ENCODE peak calls at places on chromosomes 6 and 20, in four cellular contexts. V is ovary, R is pancreas, U is heart left ventricle. J is an unnamed sample.
A peak's percentile ranks its signal among the peaks of the same experiment; 100 is the strongest.

GRCh38 chr20:21510995-21511394 is 2.9 kb downstream of the NKX2-2 start:
- DNase-seq in V (no peak), R (no peak), U (no peak), J (no peak)

GRCh38 chr6:37867756-37868446 is 48.4 kb downstream of the ZFAND3 start:
- DNase-seq in V (no peak), R (no peak), U (no peak), J (no peak)

GRCh38 chr6:37056439-37057127 is 51.1 kb downstream of the FGD2 start:
- DNase-seq in V (no peak), R (no peak), U (no peak), J (no peak)

GRCh38 chr6:21885532-21886089 is 292.1 kb downstream of the SOX4 start:
- DNase-seq in V (peak; percentile 43), R (no peak), U (peak; percentile 28), J (peak; percentile 23)

GRCh38 chr6:81241717-81242116 is 510.8 kb downstream of the TENT5A start:
- DNase-seq in V (no peak), R (no peak), U (no peak), J (no peak)

GRCh38 chr20:56808119-56808725 is 179.1 kb downstream of the TFAP2C start:
- DNase-seq in V (no peak), R (no peak), U (no peak), J (no peak)

GRCh38 chr6:139605350-139605749 is 230.9 kb upstream of the CITED2 start:
- DNase-seq in V (peak; percentile 46), R (no peak), U (no peak), J (no peak)

GRCh38 chr20:19628570-19629134 is 129.4 kb upstream of the RIN2 start:
- DNase-seq in V (no peak), R (no peak), U (peak; percentile 43), J (no peak)

GRCh38 chr20:61191096-61191495 is 61.0 kb upstream of the CDH4 start:
- DNase-seq in V (no peak), R (no peak), U (no peak), J (no peak)

GRCh38 chr6:138503881-138504680 is 4.8 kb upstream of the NHSL1 start:
- DNase-seq in V (no peak), R (peak; percentile 29), U (no peak), J (no peak)

GRCh38 chr20:47019106-47019824 is 124.6 kb downstream of the EYA2 start:
- DNase-seq in V (no peak), R (no peak), U (no peak), J (no peak)

GRCh38 chr6:29792123-29793035 is 35.2 kb upstream of the HLA-G start:
- DNase-seq in V (peak; percentile 51), R (peak; percentile 87), U (peak; percentile 64), J (peak; percentile 77)

GRCh38 chr6:106035655-106036054 is 50.5 kb upstream of the PRDM1 start:
- DNase-seq in V (no peak), R (no peak), U (no peak), J (no peak)

GRCh38 chr20:62872863-62873261 is 11.2 kb upstream of the TCFL5 start:
- DNase-seq in V (no peak), R (no peak), U (no peak), J (no peak)

GRCh38 chr20:5127204-5127858 is 523 bp downstream of the CDS2 start:
- DNase-seq in V (peak; percentile 52), R (peak; percentile 87), U (peak; percentile 64), J (no peak)

GRCh38 chr6:106574729-106575458 is 54.4 kb downstream of the RTN4IP1 start:
- DNase-seq in V (no peak), R (no peak), U (no peak), J (no peak)

GRCh38 chr20:24451992-24452391 is 17.4 kb upstream of the SYNDIG1 start:
- DNase-seq in V (no peak), R (no peak), U (no peak), J (no peak)

GRCh38 chr6:12012231-12012565 is at the start of gene HIVEP1:
- DNase-seq in V (peak; percentile 57), R (peak; percentile 80), U (peak; percentile 25), J (no peak)

GRCh38 chr20:20002101-20002998 is 14.8 kb upstream of the NAA20 start:
- DNase-seq in V (no peak), R (no peak), U (no peak), J (no peak)

GRCh38 chr6:153947817-153948447 is 91.1 kb upstream of the OPRM1 start:
- DNase-seq in V (no peak), R (no peak), U (peak; percentile 6), J (no peak)

GRCh38 chr6:15462717-15463525 is 199.9 kb downstream of the DTNBP1 start:
- DNase-seq in V (no peak), R (no peak), U (no peak), J (no peak)

GRCh38 chr6:37784585-37784967 is 35.0 kb upstream of the ZFAND3 start:
- DNase-seq in V (no peak), R (no peak), U (no peak), J (no peak)

GRCh38 chr6:30267423-30267822 is 54.2 kb upstream of the TRIM26 start:
- DNase-seq in V (no peak), R (no peak), U (no peak), J (no peak)

GRCh38 chr6:40999498-41000070 is 39.4 kb downstream of the UNC5CL start:
- DNase-seq in V (peak; percentile 81), R (no peak), U (peak; percentile 70), J (no peak)

GRCh38 chr6:159114569-159114968 is 54.6 kb upstream of the FNDC1 start:
- DNase-seq in V (no peak), R (no peak), U (no peak), J (no peak)
- H3K4me3 ChIP-seq in V (no peak overlapping the region), R (no peak overlapping the region), U (no peak overlapping the region), J (no peak overlapping the region)

DNA sequence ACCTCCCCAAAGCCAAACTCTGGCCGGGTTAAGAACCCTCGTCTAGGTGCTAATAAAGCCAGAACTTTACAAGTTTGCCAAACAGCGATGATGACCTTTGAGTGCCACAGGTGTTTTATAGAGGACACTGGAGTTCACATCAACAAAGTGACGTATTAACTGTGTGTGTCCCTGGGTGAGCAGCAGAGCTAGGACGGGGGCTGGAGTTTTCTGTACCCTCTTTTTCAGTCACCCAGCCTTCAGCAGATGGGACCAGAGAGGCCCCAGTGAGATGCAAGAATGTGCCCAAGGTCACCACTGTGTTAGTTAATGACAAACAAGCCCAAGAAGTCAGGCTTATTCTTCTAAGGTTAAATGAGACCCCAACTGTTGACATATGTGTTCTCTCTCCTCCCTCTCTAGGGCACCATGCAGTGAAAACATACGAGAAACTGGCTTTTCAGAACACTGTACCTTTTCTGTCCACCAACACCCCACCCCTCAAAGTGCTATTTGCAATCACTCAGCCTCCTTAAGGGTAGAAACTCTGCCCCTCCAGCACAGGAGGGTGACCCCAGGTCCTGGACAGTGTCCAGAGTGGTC is 5.3 kb downstream of the SDC4 start:
- DNase-seq in V (no peak), R (no peak), U (no peak), J (no peak)
- H3K4me1 ChIP-seq in V (peaks cover 26% of the 10 kb centered on the region), R (peaks cover 60% of the 10 kb centered on the region), U (peaks cover 86% of the 10 kb centered on the region), J (peaks cover 75% of the 10 kb centered on the region)

GRCh38 chr6:13613029-13613594 is 2.0 kb upstream of the NOL7 start:
- DNase-seq in V (no peak), R (no peak), U (no peak), J (no peak)
- H3K4me3 ChIP-seq in V (no peak overlapping the region), R (no peak overlapping the region), U (no peak overlapping the region), J (no peak overlapping the region)

DNA sequence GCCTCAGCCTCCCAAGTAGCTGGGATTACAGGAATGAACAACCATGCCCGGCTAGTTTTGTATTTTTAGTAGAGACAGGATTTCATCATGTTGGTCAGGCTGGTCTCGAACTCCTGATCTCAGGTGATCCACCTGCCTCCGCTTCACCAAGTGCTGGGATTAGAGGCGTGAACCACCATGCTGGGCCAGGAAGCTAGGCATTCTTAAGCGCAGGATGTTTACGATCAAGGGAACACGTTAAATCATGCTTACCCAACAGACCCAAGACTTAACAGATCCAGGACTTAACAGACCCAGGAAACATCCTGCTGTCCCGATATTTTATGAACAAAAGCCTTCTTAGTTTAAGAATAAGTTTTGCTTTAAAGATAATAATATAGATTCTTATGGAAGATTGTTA is 9.1 kb downstream of the PTGIS start:
- DNase-seq in V (peak; percentile 13), R (no peak), U (no peak), J (no peak)
- H3K4me1 ChIP-seq in V (peaks cover 20% of the 10 kb centered on the region), R (no peaks in the 10 kb centered on the region), U (peaks cover 35% of the 10 kb centered on the region), J (peaks cover 29% of the 10 kb centered on the region)

J was measured in ascending aorta.